ENCODE peak calls at places on chromosomes 7 and 10, in four cellular contexts. I, X, S and U are unnamed samples.

GRCh38 chr10:112953760-112954159 is 3.7 kb downstream of the TCF7L2 start:
- DNase-seq in S (no peak), X (no peak), I (no peak), U (no peak)

GRCh38 chr10:102869290-102870198 is at the start of gene AS3MT:
- DNase-seq in I (peak; percentile 38), X (no peak), S (no peak), U (peak; percentile 80)

GRCh38 chr7:41967156-41967555 is 264.3 kb upstream of the INHBA start:
- DNase-seq in I (no peak), S (no peak), X (no peak), U (no peak)

GRCh38 chr10:12826800-12827372 is 174.6 kb downstream of the CCDC3 start:
- DNase-seq in S (no peak), I (no peak), X (no peak), U (no peak)

GRCh38 chr10:101226888-101227736 is 2.2 kb downstream of the LBX1 start:
- DNase-seq in X (no peak), I (no peak), S (no peak), U (no peak)

GRCh38 chr7:108525327-108525984 is 479 bp downstream of the PNPLA8 start:
- DNase-seq in S (no peak), X (peak; percentile 84), I (peak; percentile 44), U (peak; percentile 74)

GRCh38 chr7:118573065-118573464 is 348.6 kb downstream of the ANKRD7 start:
- DNase-seq in I (no peak), S (no peak), X (no peak), U (no peak)

GRCh38 chr10:79905322-79906314 is 43.3 kb downstream of the SFTPD start:
- DNase-seq in I (no peak), X (no peak), S (no peak), U (no peak)

GRCh38 chr7:117074378-117074777 is 121.1 kb downstream of the ST7 start:
- DNase-seq in X (no peak), S (no peak), I (no peak), U (no peak)

GRCh38 chr7:101154693-101155102 is 422 bp downstream of the AP1S1 start:
- DNase-seq in I (no peak), S (no peak), X (no peak), U (no peak)

GRCh38 chr10:98446121-98446655 is 547 bp downstream of the HPS1 start:
- DNase-seq in S (no peak), I (no peak), X (no peak), U (peak; percentile 59)

GRCh38 chr10:94343159-94343558 is 19.6 kb downstream of the NOC3L start:
- DNase-seq in I (no peak), X (no peak), S (no peak), U (no peak)

GRCh38 chr7:57425239-57425944 is 24.6 kb upstream of the ZNF716 start:
- DNase-seq in I (no peak), X (no peak), S (no peak), U (no peak)

GRCh38 chr10:51773681-51774080 is 74.3 kb upstream of the CSTF2T start:
- DNase-seq in X (no peak), I (no peak), S (no peak), U (no peak)

GRCh38 chr7:5591547-5591899 is 167.9 kb upstream of the TNRC18 start:
- DNase-seq in X (no peak), I (peak; percentile 72), S (no peak), U (no peak)

GRCh38 chr7:36440880-36441279 is 51.2 kb downstream of the ANLN start:
- DNase-seq in X (no peak), I (peak; percentile 16), S (no peak), U (peak; percentile 15)

GRCh38 chr7:42232275-42232674 is 4.7 kb downstream of the GLI3 start:
- DNase-seq in I (no peak), X (no peak), S (no peak), U (no peak)

GRCh38 chr10:70267161-70267933 is 16.5 kb downstream of the NPFFR1 start:
- DNase-seq in S (no peak), I (no peak), X (peak; percentile 43), U (peak; percentile 19)

GRCh38 chr10:48550977-48551376 is 53.9 kb downstream of the ARHGAP22 start:
- DNase-seq in S (no peak), I (no peak), X (no peak), U (no peak)

GRCh38 chr7:146115665-146116451 is 743 bp upstream of the CNTNAP2 start:
- DNase-seq in S (no peak), X (peak; percentile 83), I (no peak), U (peak; percentile 92)

GRCh38 chr10:108323274-108323798 is 1158.8 kb upstream of the SORCS1 start:
- DNase-seq in I (no peak), X (no peak), S (no peak), U (no peak)

GRCh38 chr7:29146082-29146706 is at the start of gene CPVL:
- DNase-seq in S (no peak), X (no peak), I (peak; percentile 71), U (peak; percentile 81)

GRCh38 chr10:121860810-121861209 is 67.0 kb downstream of the ATE1 start:
- DNase-seq in I (no peak), X (no peak), S (no peak), U (no peak)

GRCh38 chr7:97024209-97025129 is at the start of gene DLX5:
- DNase-seq in S (no peak), I (peak; percentile 18), X (no peak), U (peak; percentile 53)

GRCh38 chr10:48526371-48526821 is 78.5 kb downstream of the ARHGAP22 start:
- DNase-seq in S (no peak), I (no peak), X (no peak), U (no peak)

GRCh38 chr7:132351858-132352539 is 224.3 kb downstream of the PLXNA4 start:
- DNase-seq in S (no peak), X (no peak), I (no peak), U (no peak)

GRCh38 chr7:22726345-22726848 is 603 bp upstream of the IL6 start:
- DNase-seq in I (peak; percentile 7), S (no peak), X (peak; percentile 76), U (peak; percentile 67)

GRCh38 chr7:7664344-7664743 is 23.8 kb downstream of the UMAD1 start:
- DNase-seq in I (no peak), S (no peak), X (no peak), U (no peak)

GRCh38 chr7:80967536-80968297 is 48.9 kb upstream of the SEMA3C start:
- DNase-seq in I (no peak), S (no peak), X (no peak), U (peak; percentile 19)

GRCh38 chr7:29091722-29092121 is 54.6 kb downstream of the CPVL start:
- DNase-seq in I (no peak), X (no peak), S (no peak), U (no peak)

GRCh38 chr10:106107711-106108110 is 1056.8 kb downstream of the SORCS1 start:
- DNase-seq in I (no peak), X (no peak), S (no peak), U (no peak)

GRCh38 chr10:49300140-49300974 is 1.4 kb downstream of the C10orf71 start:
- DNase-seq in S (peak; percentile 59), I (no peak), X (peak; percentile 94), U (no peak)

GRCh38 chr10:132421377-132422168 is 24.6 kb downstream of the PWWP2B start:
- DNase-seq in S (no peak), X (peak; percentile 76), I (peak; percentile 33), U (peak; percentile 72)

GRCh38 chr10:71761105-71761511 is 12.2 kb downstream of the VSIR start:
- DNase-seq in S (no peak), I (no peak), X (no peak), U (no peak)

GRCh38 chr7:17516768-17517167 is 218.3 kb downstream of the AHR start:
- DNase-seq in X (no peak), S (no peak), I (no peak), U (no peak)

GRCh38 chr10:101725843-101726242 is 30.9 kb upstream of the FBXW4 start:
- DNase-seq in I (no peak), S (no peak), X (no peak), U (no peak)

GRCh38 chr7:49400891-49401550 is 372.4 kb upstream of the VWC2 start:
- DNase-seq in S (no peak), I (no peak), X (no peak), U (no peak)

GRCh38 chr10:102620615-102621417 is 23.5 kb upstream of the TRIM8 start:
- DNase-seq in X (no peak), I (no peak), S (no peak), U (no peak)

GRCh38 chr7:124723012-124723411 is 42.6 kb downstream of the GPR37 start:
- DNase-seq in X (no peak), I (peak; percentile 16), S (no peak), U (no peak)

GRCh38 chr7:48376263-48376662 is 205.0 kb downstream of the ABCA13 start:
- DNase-seq in S (no peak), X (no peak), I (no peak), U (no peak)

DNA sequence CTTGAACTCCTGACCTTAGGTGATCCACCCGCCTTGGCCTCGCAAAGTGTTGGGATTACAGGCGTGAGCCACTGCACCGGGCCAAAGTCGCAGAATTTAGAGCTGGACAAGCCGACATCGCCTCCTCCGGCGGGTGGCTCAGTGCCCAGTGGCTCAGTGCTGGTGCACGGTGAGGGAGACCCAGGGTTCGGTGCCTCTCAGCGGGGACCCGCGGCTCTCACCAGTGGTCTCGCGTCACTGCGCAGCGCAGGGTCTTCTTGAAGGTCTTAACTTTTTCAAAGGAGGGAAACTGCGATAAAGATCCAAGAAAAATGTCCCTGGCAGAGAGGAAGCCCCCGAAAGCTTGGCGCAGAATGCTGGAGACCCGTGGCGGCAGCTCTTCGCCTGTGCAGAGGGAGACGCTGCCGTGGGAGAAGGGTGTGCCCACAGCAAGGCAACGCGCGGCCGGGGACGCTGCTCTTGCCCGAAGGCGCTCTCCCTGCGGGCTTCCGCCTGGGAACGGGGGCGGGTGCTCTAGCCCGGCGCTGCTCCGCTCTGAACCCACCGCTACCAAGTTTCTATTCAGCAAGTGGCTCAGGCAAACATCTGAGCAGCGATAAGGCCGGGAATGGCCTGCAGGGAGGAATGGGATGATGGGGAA is 324.3 kb downstream of the DNAJB6 start:
- DNase-seq in S (no peak), I (no peak), X (no peak), U (no peak)
- TF ChIP-seq FOXK2 in S (no peak), I (no peak), X (no peak), U (no peak)

GRCh38 chr10:23106508-23106907 is 11.1 kb downstream of the MSRB2 start:
- DNase-seq in I (no peak), X (no peak), S (no peak), U (no peak)
- TF ChIP-seq TARDBP in I (no peak), X (no peak), S (no peak), U (no peak)

GRCh38 chr7:24715661-24716479 is 41.4 kb downstream of the GSDME start:
- DNase-seq in I (peak; percentile 21), S (peak; percentile 61), X (peak; percentile 57), U (peak; percentile 50)
- TF ChIP-seq FOXK2 in I (no peak), S (no peak), X (no peak), U (no peak)

DNA sequence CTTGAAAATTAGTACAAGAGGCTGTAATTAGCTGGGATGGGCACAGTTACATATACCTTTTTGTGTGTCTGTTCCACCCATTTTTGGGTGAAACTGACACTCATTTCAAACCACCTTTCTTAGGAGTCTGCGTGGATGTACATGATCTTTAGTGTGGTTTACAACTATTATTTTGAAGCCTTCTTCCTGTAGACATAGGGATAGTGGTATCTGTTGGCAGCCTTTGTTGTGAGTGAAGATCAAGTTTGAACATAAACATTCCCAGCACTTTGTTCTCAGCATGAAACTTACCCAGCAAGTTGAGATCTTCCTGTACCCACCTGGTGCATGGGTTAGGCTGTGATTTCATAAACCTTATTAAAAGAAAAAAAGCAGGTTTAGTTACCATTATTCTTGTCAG is 2.0 kb downstream of the BAG3 start:
- DNase-seq in I (no peak), X (no peak), S (no peak), U (no peak)
- TF ChIP-seq TARDBP in I (no peak), X (no peak), S (no peak), U (no peak)